ENCODE peak calls at places on chromosomes 13 and 19, in four cellular contexts. A, J, W and S are unnamed samples.
A peak's percentile ranks its signal among the peaks of the same experiment; 100 is the strongest.

GRCh38 chr13:52450012-52450792 is at the start of gene VPS36:
- DNase-seq in A (peak; percentile 97), J (peak; percentile 88), W (peak; percentile 59), S (peak; percentile 65)

GRCh38 chr13:39804332-39805231 is 149.1 kb downstream of the COG6 start:
- DNase-seq in J (no peak), A (no peak), W (no peak), S (no peak)

GRCh38 chr19:5631511-5632240 is 8.8 kb downstream of the SAFB start:
- DNase-seq in A (no peak), J (no peak), W (no peak), S (no peak)

GRCh38 chr19:37692956-37693660 is 26.5 kb downstream of the ZNF607 start:
- DNase-seq in A (no peak), J (no peak), W (no peak), S (no peak)

GRCh38 chr13:72970956-72971355 is 87.8 kb upstream of the KLF5 start:
- DNase-seq in W (no peak), A (no peak), J (no peak), S (no peak)

GRCh38 chr13:113550453-113550852 is 34.1 kb upstream of the TFDP1 start:
- DNase-seq in A (peak; percentile 20), J (no peak), W (no peak), S (no peak)

GRCh38 chr13:79637086-79637763 is 156.3 kb downstream of the NDFIP2 start:
- DNase-seq in J (no peak), W (no peak), A (no peak), S (no peak)

GRCh38 chr19:45547211-45547770 is 37.3 kb downstream of the OPA3 start:
- DNase-seq in J (no peak), A (no peak), W (no peak), S (no peak)

GRCh38 chr19:18590273-18591272 is 2.0 kb downstream of the REX1BD start:
- DNase-seq in J (peak; percentile 96), A (no peak), W (peak; percentile 59), S (no peak)

GRCh38 chr13:110690516-110690915 is 15.4 kb downstream of the CARS2 start:
- DNase-seq in J (no peak), A (no peak), W (no peak), S (no peak)
- TF ChIP-seq POLR2A in J (no peak), A (no peak), W (no peak), S (no peak)

GRCh38 chr13:98977568-98978270 is at the start of gene DOCK9:
- DNase-seq in J (no peak), A (no peak), W (no peak), S (peak; percentile 83)
- TF ChIP-seq POLR2A in J (no peak), A (no peak), W (no peak), S (no peak)

GRCh38 chr19:35124098-35125060 is 8.8 kb downstream of the FXYD3 start:
- DNase-seq in W (peak; percentile 100), A (peak; percentile 97), J (peak; percentile 70), S (peak; percentile 99)
- TF ChIP-seq POLR2A in W (peak; percentile 99), A (peak; percentile 86), J (peak; percentile 57), S (peak; percentile 98)

GRCh38 chr13:35392768-35393167 is 83.7 kb downstream of the MAB21L1 start:
- DNase-seq in A (no peak), J (no peak), W (no peak), S (no peak)
- TF ChIP-seq POLR2A in A (no peak), J (no peak), W (no peak), S (no peak)